ENCODE peak calls at places on chromosomes 7 and 10, in seven cellular contexts. One of them, this sample, is unnamed.

GRCh38 chr7:16670021-16670420 is 24.0 kb downstream of the BZW2 start:
- DNase-seq in WTC11: no peak
- DNase-seq in activated CD8-positive, alpha-beta T cell treated with anti-CD3 and anti-CD28 coated beads for 36 hours: no peak
- DNase-seq in tibial nerve: no peak
- DNase-seq in Peyer's patch: no peak
- DNase-seq in IMR-90: peak; percentile 82
- DNase-seq in endodermal cell: no peak
- DNase-seq in this sample: no peak

GRCh38 chr7:51428226-51428887 is 111.7 kb upstream of the COBL start:
- DNase-seq in WTC11: peak; percentile 33
- DNase-seq in tibial nerve: no peak
- DNase-seq in activated CD8-positive, alpha-beta T cell treated with anti-CD3 and anti-CD28 coated beads for 36 hours: peak; percentile 3
- DNase-seq in endodermal cell: peak; percentile 78
- DNase-seq in Peyer's patch: no peak
- DNase-seq in IMR-90: no peak
- DNase-seq in this sample: no peak

GRCh38 chr7:39595102-39595620 is 28.2 kb upstream of the RALA start:
- DNase-seq in endodermal cell: no peak
- DNase-seq in WTC11: no peak
- DNase-seq in tibial nerve: no peak
- DNase-seq in IMR-90: peak; percentile 50
- DNase-seq in Peyer's patch: no peak
- DNase-seq in activated CD8-positive, alpha-beta T cell treated with anti-CD3 and anti-CD28 coated beads for 36 hours: no peak
- DNase-seq in this sample: no peak

GRCh38 chr10:36725581-36726520 is 399.5 kb upstream of the ANKRD30A start:
- DNase-seq in WTC11: peak; percentile 64
- DNase-seq in activated CD8-positive, alpha-beta T cell treated with anti-CD3 and anti-CD28 coated beads for 36 hours: no peak
- DNase-seq in Peyer's patch: no peak
- DNase-seq in tibial nerve: no peak
- DNase-seq in endodermal cell: peak; percentile 88
- DNase-seq in IMR-90: peak; percentile 88
- DNase-seq in this sample: peak; percentile 65

GRCh38 chr10:129622736-129623135 is 155.7 kb downstream of the MGMT start:
- DNase-seq in Peyer's patch: no peak
- DNase-seq in tibial nerve: no peak
- DNase-seq in IMR-90: peak; percentile 48
- DNase-seq in activated CD8-positive, alpha-beta T cell treated with anti-CD3 and anti-CD28 coated beads for 36 hours: no peak
- DNase-seq in endodermal cell: no peak
- DNase-seq in WTC11: no peak
- DNase-seq in this sample: no peak

GRCh38 chr7:76372984-76373833 is 14.4 kb upstream of the YWHAG start:
- DNase-seq in WTC11: no peak
- DNase-seq in tibial nerve: no peak
- DNase-seq in IMR-90: peak; percentile 83
- DNase-seq in Peyer's patch: no peak
- DNase-seq in activated CD8-positive, alpha-beta T cell treated with anti-CD3 and anti-CD28 coated beads for 36 hours: no peak
- DNase-seq in endodermal cell: no peak
- DNase-seq in this sample: no peak

GRCh38 chr7:156857757-156858156 is 35.2 kb downstream of the LMBR1 start:
- DNase-seq in tibial nerve: no peak
- DNase-seq in endodermal cell: no peak
- DNase-seq in WTC11: no peak
- DNase-seq in IMR-90: no peak
- DNase-seq in Peyer's patch: no peak
- DNase-seq in activated CD8-positive, alpha-beta T cell treated with anti-CD3 and anti-CD28 coated beads for 36 hours: no peak
- DNase-seq in this sample: no peak

GRCh38 chr7:51045319-51046102 is 262.8 kb upstream of the GRB10 start:
- DNase-seq in activated CD8-positive, alpha-beta T cell treated with anti-CD3 and anti-CD28 coated beads for 36 hours: no peak
- DNase-seq in WTC11: no peak
- DNase-seq in endodermal cell: no peak
- DNase-seq in IMR-90: peak; percentile 82
- DNase-seq in tibial nerve: no peak
- DNase-seq in Peyer's patch: no peak
- DNase-seq in this sample: peak; percentile 28

GRCh38 chr10:48306870-48307531 is 524 bp downstream of the MAPK8 start:
- DNase-seq in IMR-90: peak; percentile 35
- DNase-seq in endodermal cell: no peak
- DNase-seq in tibial nerve: peak; percentile 22
- DNase-seq in activated CD8-positive, alpha-beta T cell treated with anti-CD3 and anti-CD28 coated beads for 36 hours: peak; percentile 56
- DNase-seq in Peyer's patch: no peak
- DNase-seq in WTC11: no peak
- DNase-seq in this sample: no peak

GRCh38 chr7:1709281-1709680 is 39.2 kb downstream of the ELFN1 start:
- DNase-seq in tibial nerve: no peak
- DNase-seq in Peyer's patch: peak; percentile 26
- DNase-seq in activated CD8-positive, alpha-beta T cell treated with anti-CD3 and anti-CD28 coated beads for 36 hours: no peak
- DNase-seq in IMR-90: no peak
- DNase-seq in endodermal cell: no peak
- DNase-seq in WTC11: no peak
- DNase-seq in this sample: no peak

GRCh38 chr7:46763348-46763747 is 818.6 kb downstream of the TNS3 start:
- DNase-seq in Peyer's patch: no peak
- DNase-seq in tibial nerve: no peak
- DNase-seq in activated CD8-positive, alpha-beta T cell treated with anti-CD3 and anti-CD28 coated beads for 36 hours: no peak
- DNase-seq in endodermal cell: no peak
- DNase-seq in IMR-90: no peak
- DNase-seq in WTC11: no peak
- DNase-seq in this sample: no peak

GRCh38 chr7:91383875-91384274 is 119.6 kb downstream of the FZD1 start:
- DNase-seq in WTC11: no peak
- DNase-seq in Peyer's patch: no peak
- DNase-seq in endodermal cell: no peak
- DNase-seq in activated CD8-positive, alpha-beta T cell treated with anti-CD3 and anti-CD28 coated beads for 36 hours: no peak
- DNase-seq in tibial nerve: no peak
- DNase-seq in IMR-90: no peak
- DNase-seq in this sample: no peak

GRCh38 chr10:85791846-85792532 is 574.6 kb downstream of the GRID1 start:
- DNase-seq in endodermal cell: peak; percentile 45
- DNase-seq in tibial nerve: no peak
- DNase-seq in IMR-90: no peak
- DNase-seq in Peyer's patch: no peak
- DNase-seq in WTC11: no peak
- DNase-seq in activated CD8-positive, alpha-beta T cell treated with anti-CD3 and anti-CD28 coated beads for 36 hours: peak; percentile 7
- DNase-seq in this sample: no peak
- TF ChIP-seq CTCF in endodermal cell: peak; percentile 47
- TF ChIP-seq CTCF in tibial nerve: peak; percentile 19
- TF ChIP-seq CTCF in IMR-90: no peak
- TF ChIP-seq CTCF in Peyer's patch: no peak
- TF ChIP-seq CTCF in WTC11: no peak
- TF ChIP-seq CTCF in activated CD8-positive, alpha-beta T cell treated with anti-CD3 and anti-CD28 coated beads for 36 hours: no peak
- TF ChIP-seq CTCF in this sample: no peak

GRCh38 chr10:77583527-77583926 is 54.1 kb downstream of the KCNMA1 start:
- DNase-seq in WTC11: no peak
- DNase-seq in IMR-90: no peak
- DNase-seq in endodermal cell: no peak
- DNase-seq in tibial nerve: no peak
- DNase-seq in Peyer's patch: peak; percentile 15
- DNase-seq in activated CD8-positive, alpha-beta T cell treated with anti-CD3 and anti-CD28 coated beads for 36 hours: peak; percentile 8
- DNase-seq in this sample: no peak

GRCh38 chr10:77587424-77587806 is 50.2 kb downstream of the KCNMA1 start:
- DNase-seq in Peyer's patch: peak; percentile 12
- DNase-seq in IMR-90: no peak
- DNase-seq in tibial nerve: no peak
- DNase-seq in endodermal cell: no peak
- DNase-seq in activated CD8-positive, alpha-beta T cell treated with anti-CD3 and anti-CD28 coated beads for 36 hours: no peak
- DNase-seq in WTC11: no peak
- DNase-seq in this sample: no peak

GRCh38 chr10:77590344-77591237 is 47.0 kb downstream of the KCNMA1 start:
- DNase-seq in WTC11: no peak
- DNase-seq in activated CD8-positive, alpha-beta T cell treated with anti-CD3 and anti-CD28 coated beads for 36 hours: no peak
- DNase-seq in IMR-90: no peak
- DNase-seq in tibial nerve: no peak
- DNase-seq in endodermal cell: no peak
- DNase-seq in Peyer's patch: peak; percentile 23
- DNase-seq in this sample: no peak

GRCh38 chr10:77588886-77589285 is 48.7 kb downstream of the KCNMA1 start:
- DNase-seq in endodermal cell: no peak
- DNase-seq in WTC11: no peak
- DNase-seq in Peyer's patch: peak; percentile 6
- DNase-seq in activated CD8-positive, alpha-beta T cell treated with anti-CD3 and anti-CD28 coated beads for 36 hours: no peak
- DNase-seq in IMR-90: no peak
- DNase-seq in tibial nerve: no peak
- DNase-seq in this sample: no peak

DNA sequence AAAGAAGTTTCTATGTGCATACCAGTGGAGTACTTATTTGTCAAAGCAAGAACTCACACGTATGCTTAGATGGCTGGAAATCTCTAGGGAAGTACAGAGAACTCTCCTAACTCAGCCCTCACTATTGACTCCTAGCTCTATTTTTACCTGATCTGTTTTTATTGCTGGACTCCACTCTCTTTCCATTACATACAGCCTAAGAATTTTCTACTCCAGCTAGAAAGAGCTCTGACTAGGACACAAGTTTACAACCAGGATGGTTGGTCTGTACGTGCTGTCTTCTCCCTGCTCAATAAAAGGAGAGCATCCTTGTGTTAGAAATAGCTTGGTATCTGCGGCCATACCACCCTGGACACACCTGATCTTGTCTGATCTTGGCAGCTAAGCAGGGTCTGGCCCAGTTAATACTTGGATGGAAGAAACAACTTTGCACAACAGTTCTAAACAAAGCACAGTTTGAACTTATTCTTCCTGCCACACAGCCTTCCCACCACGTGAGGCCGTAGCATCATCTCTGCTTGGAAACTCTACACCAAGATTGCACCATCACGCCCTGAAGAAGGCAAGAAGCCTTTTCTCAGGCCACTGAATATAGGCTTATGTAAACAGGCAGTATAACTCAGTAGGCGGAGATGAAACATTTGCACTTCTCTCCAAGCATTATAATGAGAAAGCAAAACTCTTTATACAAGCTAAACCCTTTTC is 50.7 kb downstream of the KCNMA1 start:
- DNase-seq in endodermal cell: no peak
- DNase-seq in WTC11: no peak
- DNase-seq in tibial nerve: no peak
- DNase-seq in activated CD8-positive, alpha-beta T cell treated with anti-CD3 and anti-CD28 coated beads for 36 hours: no peak
- DNase-seq in IMR-90: peak; percentile 98
- DNase-seq in Peyer's patch: peak; percentile 30
- DNase-seq in this sample: peak; percentile 77
- TF ChIP-seq CTCF in endodermal cell: no peak
- TF ChIP-seq CTCF in WTC11: no peak
- TF ChIP-seq CTCF in tibial nerve: no peak
- TF ChIP-seq CTCF in activated CD8-positive, alpha-beta T cell treated with anti-CD3 and anti-CD28 coated beads for 36 hours: no peak
- TF ChIP-seq CTCF in IMR-90: peak; percentile 47
- TF ChIP-seq CTCF in Peyer's patch: peak; percentile 20
- TF ChIP-seq CTCF in this sample: peak; percentile 32

GRCh38 chr7:27602766-27603165 is 59.9 kb downstream of the HIBADH start:
- DNase-seq in Peyer's patch: no peak
- DNase-seq in activated CD8-positive, alpha-beta T cell treated with anti-CD3 and anti-CD28 coated beads for 36 hours: no peak
- DNase-seq in IMR-90: no peak
- DNase-seq in WTC11: peak; percentile 33
- DNase-seq in tibial nerve: no peak
- DNase-seq in endodermal cell: peak; percentile 80
- DNase-seq in this sample: no peak
- TF ChIP-seq CTCF in Peyer's patch: no peak
- TF ChIP-seq CTCF in activated CD8-positive, alpha-beta T cell treated with anti-CD3 and anti-CD28 coated beads for 36 hours: no peak
- TF ChIP-seq CTCF in IMR-90: no peak
- TF ChIP-seq CTCF in WTC11: no peak
- TF ChIP-seq CTCF in tibial nerve: no peak
- TF ChIP-seq CTCF in endodermal cell: no peak
- TF ChIP-seq CTCF in this sample: no peak

DNA sequence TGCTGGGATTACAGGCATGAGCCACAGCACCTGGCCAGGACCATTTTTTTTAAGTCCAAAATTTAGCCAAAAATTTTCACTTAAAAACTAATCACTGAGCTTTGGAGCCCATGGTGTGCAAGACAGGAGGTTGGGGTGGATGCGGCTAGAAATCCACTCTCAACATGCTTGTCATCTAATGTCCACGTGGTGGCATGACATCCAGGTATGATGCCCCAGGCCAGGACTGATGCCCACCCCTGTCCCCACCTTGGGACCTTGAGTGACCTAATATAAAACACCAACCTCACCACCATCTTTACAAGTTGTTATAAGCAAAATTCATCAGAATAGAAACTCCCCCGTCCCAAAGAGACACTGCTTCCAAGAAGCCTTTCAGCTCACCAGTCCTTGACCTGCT is 20.4 kb upstream of the IMPDH1 start:
- DNase-seq in activated CD8-positive, alpha-beta T cell treated with anti-CD3 and anti-CD28 coated beads for 36 hours: no peak
- DNase-seq in tibial nerve: no peak
- DNase-seq in Peyer's patch: no peak
- DNase-seq in endodermal cell: no peak
- DNase-seq in IMR-90: no peak
- DNase-seq in WTC11: no peak
- DNase-seq in this sample: no peak
- TF ChIP-seq CTCF in activated CD8-positive, alpha-beta T cell treated with anti-CD3 and anti-CD28 coated beads for 36 hours: no peak
- TF ChIP-seq CTCF in tibial nerve: no peak
- TF ChIP-seq CTCF in Peyer's patch: peak; percentile 5
- TF ChIP-seq CTCF in endodermal cell: peak; percentile 38
- TF ChIP-seq CTCF in IMR-90: no peak
- TF ChIP-seq CTCF in WTC11: no peak
- TF ChIP-seq CTCF in this sample: no peak

DNA sequence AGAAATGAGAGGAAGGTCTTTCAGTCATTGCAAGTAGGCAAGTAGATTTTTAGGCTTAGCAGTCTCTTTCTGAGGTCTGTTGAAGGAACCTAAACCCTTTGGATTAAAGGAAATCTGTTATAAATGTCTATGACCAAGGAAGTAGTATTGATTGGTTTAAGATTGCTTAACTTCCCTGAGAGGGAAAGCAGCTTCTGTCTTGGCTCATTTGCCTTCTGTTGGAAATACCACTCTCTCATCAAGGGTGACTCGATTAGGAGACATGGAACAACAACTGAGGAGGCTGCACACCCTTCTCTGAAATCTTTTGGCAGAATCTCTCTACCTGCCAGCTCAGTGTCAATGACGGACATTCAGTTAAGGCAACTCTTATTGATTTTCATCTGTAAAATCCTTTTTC is 282.9 kb downstream of the PRKG1 start:
- DNase-seq in IMR-90: no peak
- DNase-seq in activated CD8-positive, alpha-beta T cell treated with anti-CD3 and anti-CD28 coated beads for 36 hours: no peak
- DNase-seq in Peyer's patch: no peak
- DNase-seq in WTC11: no peak
- DNase-seq in tibial nerve: no peak
- DNase-seq in endodermal cell: no peak
- DNase-seq in this sample: no peak
- TF ChIP-seq CTCF in IMR-90: no peak
- TF ChIP-seq CTCF in activated CD8-positive, alpha-beta T cell treated with anti-CD3 and anti-CD28 coated beads for 36 hours: no peak
- TF ChIP-seq CTCF in Peyer's patch: no peak
- TF ChIP-seq CTCF in WTC11: no peak
- TF ChIP-seq CTCF in tibial nerve: no peak
- TF ChIP-seq CTCF in endodermal cell: no peak
- TF ChIP-seq CTCF in this sample: no peak

DNA sequence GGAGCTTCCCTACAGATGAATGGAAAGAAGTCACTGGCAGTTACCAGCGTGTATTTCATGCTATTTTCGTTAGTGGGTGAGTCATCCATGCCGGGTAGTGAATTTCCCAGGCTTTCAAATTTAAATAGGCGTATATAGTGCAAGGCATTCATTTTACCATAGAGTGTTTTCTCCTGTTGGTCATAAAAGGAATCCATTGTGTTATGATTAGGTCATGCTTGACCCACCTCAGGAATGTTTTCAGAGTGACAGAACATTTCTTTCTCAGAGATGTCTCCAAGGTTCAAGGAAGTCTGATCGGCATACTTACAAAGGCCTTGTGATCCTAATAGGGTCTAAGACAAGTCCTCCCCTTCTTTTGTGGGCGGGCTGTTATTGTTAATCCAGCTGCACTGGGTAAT is 110.7 kb downstream of the AKR1D1 start:
- DNase-seq in WTC11: no peak
- DNase-seq in tibial nerve: no peak
- DNase-seq in IMR-90: peak; percentile 4
- DNase-seq in Peyer's patch: no peak
- DNase-seq in activated CD8-positive, alpha-beta T cell treated with anti-CD3 and anti-CD28 coated beads for 36 hours: no peak
- DNase-seq in endodermal cell: no peak
- DNase-seq in this sample: no peak
- TF ChIP-seq CTCF in WTC11: no peak
- TF ChIP-seq CTCF in tibial nerve: no peak
- TF ChIP-seq CTCF in IMR-90: no peak
- TF ChIP-seq CTCF in Peyer's patch: no peak
- TF ChIP-seq CTCF in activated CD8-positive, alpha-beta T cell treated with anti-CD3 and anti-CD28 coated beads for 36 hours: no peak
- TF ChIP-seq CTCF in endodermal cell: no peak
- TF ChIP-seq CTCF in this sample: no peak